ENCODE peak calls at places on chromosomes 12 and 14, in nine cellular contexts. One of them, this sample, is unnamed.

GRCh38 chr12:113120670-113121370 is 14.7 kb downstream of the RASAL1 start:
- DNase-seq in B cell: no peak
- DNase-seq in thoracic aorta: no peak
- DNase-seq in heart right ventricle: no peak
- DNase-seq in progenitor cell of endocrine pancreas: no peak
- DNase-seq in RWPE1: no peak
- DNase-seq in sigmoid colon: no peak
- DNase-seq in kidney epithelial cell: no peak
- DNase-seq in spleen: no peak
- DNase-seq in this sample: no peak

GRCh38 chr12:105676694-105677093 is 346.2 kb downstream of the C12orf75 start:
- DNase-seq in B cell: no peak
- DNase-seq in thoracic aorta: no peak
- DNase-seq in spleen: no peak
- DNase-seq in kidney epithelial cell: no peak
- DNase-seq in progenitor cell of endocrine pancreas: no peak
- DNase-seq in heart right ventricle: peak
- DNase-seq in sigmoid colon: no peak
- DNase-seq in RWPE1: no peak
- DNase-seq in this sample: no peak

GRCh38 chr14:96083667-96084320 is 44.6 kb downstream of the C14orf132 start:
- DNase-seq in kidney epithelial cell: no peak
- DNase-seq in heart right ventricle: no peak
- DNase-seq in spleen: peak
- DNase-seq in RWPE1: peak
- DNase-seq in progenitor cell of endocrine pancreas: no peak
- DNase-seq in thoracic aorta: no peak
- DNase-seq in sigmoid colon: peak
- DNase-seq in B cell: no peak
- DNase-seq in this sample: no peak

GRCh38 chr12:93857279-93857894 is 180.2 kb downstream of the CRADD start:
- DNase-seq in RWPE1: peak
- DNase-seq in kidney epithelial cell: no peak
- DNase-seq in sigmoid colon: no peak
- DNase-seq in thoracic aorta: no peak
- DNase-seq in spleen: no peak
- DNase-seq in progenitor cell of endocrine pancreas: no peak
- DNase-seq in B cell: no peak
- DNase-seq in heart right ventricle: no peak
- DNase-seq in this sample: no peak

GRCh38 chr14:45198551-45198950 is 54.5 kb downstream of the MIS18BP1 start:
- DNase-seq in progenitor cell of endocrine pancreas: no peak
- DNase-seq in thoracic aorta: no peak
- DNase-seq in kidney epithelial cell: no peak
- DNase-seq in spleen: no peak
- DNase-seq in heart right ventricle: no peak
- DNase-seq in B cell: no peak
- DNase-seq in sigmoid colon: no peak
- DNase-seq in RWPE1: peak
- DNase-seq in this sample: no peak

GRCh38 chr12:31796270-31796951 is 67.6 kb upstream of the AMN1 start:
- DNase-seq in sigmoid colon: no peak
- DNase-seq in thoracic aorta: no peak
- DNase-seq in RWPE1: no peak
- DNase-seq in spleen: no peak
- DNase-seq in progenitor cell of endocrine pancreas: no peak
- DNase-seq in B cell: no peak
- DNase-seq in heart right ventricle: no peak
- DNase-seq in kidney epithelial cell: no peak
- DNase-seq in this sample: no peak

GRCh38 chr14:88225721-88226120 is 97.3 kb downstream of the KCNK10 start:
- DNase-seq in RWPE1: no peak
- DNase-seq in spleen: no peak
- DNase-seq in progenitor cell of endocrine pancreas: no peak
- DNase-seq in kidney epithelial cell: no peak
- DNase-seq in thoracic aorta: no peak
- DNase-seq in heart right ventricle: no peak
- DNase-seq in sigmoid colon: no peak
- DNase-seq in B cell: no peak
- DNase-seq in this sample: no peak

GRCh38 chr14:21084988-21085853 is 13.2 kb downstream of the ZNF219 start:
- DNase-seq in sigmoid colon: peak
- DNase-seq in kidney epithelial cell: no peak
- DNase-seq in thoracic aorta: no peak
- DNase-seq in progenitor cell of endocrine pancreas: no peak
- DNase-seq in heart right ventricle: peak
- DNase-seq in RWPE1: no peak
- DNase-seq in B cell: no peak
- DNase-seq in spleen: peak
- DNase-seq in this sample: no peak

GRCh38 chr12:94704452-94704871 is 54.1 kb upstream of the TMCC3 start:
- DNase-seq in RWPE1: peak
- DNase-seq in sigmoid colon: no peak
- DNase-seq in B cell: no peak
- DNase-seq in spleen: no peak
- DNase-seq in progenitor cell of endocrine pancreas: no peak
- DNase-seq in kidney epithelial cell: peak
- DNase-seq in thoracic aorta: no peak
- DNase-seq in heart right ventricle: no peak
- DNase-seq in this sample: no peak

GRCh38 chr14:58749066-58749669 is 111.4 kb downstream of the DACT1 start:
- DNase-seq in kidney epithelial cell: peak
- DNase-seq in RWPE1: peak
- DNase-seq in heart right ventricle: no peak
- DNase-seq in spleen: no peak
- DNase-seq in B cell: no peak
- DNase-seq in progenitor cell of endocrine pancreas: no peak
- DNase-seq in thoracic aorta: no peak
- DNase-seq in sigmoid colon: no peak
- DNase-seq in this sample: no peak

GRCh38 chr14:22554706-22555572 is 34.1 kb downstream of the DAD1 start:
- DNase-seq in RWPE1: no peak
- DNase-seq in progenitor cell of endocrine pancreas: no peak
- DNase-seq in sigmoid colon: no peak
- DNase-seq in heart right ventricle: no peak
- DNase-seq in kidney epithelial cell: no peak
- DNase-seq in B cell: no peak
- DNase-seq in spleen: no peak
- DNase-seq in thoracic aorta: no peak
- DNase-seq in this sample: no peak

GRCh38 chr12:22046090-22046967 is at the start of gene CMAS:
- DNase-seq in sigmoid colon: peak
- DNase-seq in B cell: peak
- DNase-seq in RWPE1: peak
- DNase-seq in spleen: peak
- DNase-seq in kidney epithelial cell: peak
- DNase-seq in heart right ventricle: peak
- DNase-seq in thoracic aorta: peak
- DNase-seq in progenitor cell of endocrine pancreas: peak
- DNase-seq in this sample: peak

DNA sequence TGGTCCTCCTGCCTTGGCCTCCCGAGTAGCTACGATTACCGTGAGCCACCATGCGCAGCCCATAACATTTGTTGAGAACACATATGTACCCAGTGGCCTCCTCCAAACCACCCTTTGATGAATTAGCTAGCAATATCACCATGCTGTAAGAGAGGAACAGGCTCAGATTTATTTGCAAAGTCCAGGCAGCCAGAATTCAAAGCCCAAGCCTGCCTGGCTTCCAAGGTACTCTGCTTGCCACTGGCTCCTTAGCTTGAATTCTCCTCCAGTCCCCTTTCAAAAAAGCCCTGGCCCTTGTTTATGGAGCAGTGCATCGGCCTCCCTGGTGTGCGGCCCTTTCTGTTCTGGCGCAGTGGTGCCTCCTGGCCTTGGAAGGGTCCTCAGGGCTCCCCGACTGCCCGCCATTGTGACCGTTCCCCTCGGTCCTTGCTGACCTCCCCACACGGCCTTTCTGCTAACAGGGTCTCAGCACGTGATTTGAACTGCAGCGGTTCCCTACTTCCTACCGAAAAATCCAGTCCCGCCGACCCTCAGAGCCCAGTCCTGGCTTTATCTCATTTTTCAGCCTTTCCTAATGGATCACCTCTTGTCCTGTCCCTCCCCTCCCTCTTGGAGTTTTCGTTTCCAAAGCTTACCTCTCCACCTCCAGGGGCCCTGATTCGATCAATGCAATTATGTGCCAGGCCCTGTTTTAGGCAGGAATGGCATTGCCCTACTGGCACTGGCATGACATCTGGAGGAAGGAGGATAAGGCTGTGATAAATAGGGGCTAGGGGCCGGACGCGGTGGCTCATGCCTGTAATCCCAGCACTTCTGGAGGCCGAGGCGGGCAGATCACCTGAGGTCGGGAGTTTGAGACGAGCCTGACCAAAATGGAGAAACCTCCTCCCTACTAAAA is 22.0 kb downstream of the SLC25A29 start:
- DNase-seq in spleen: no peak
- DNase-seq in thoracic aorta: no peak
- DNase-seq in RWPE1: no peak
- DNase-seq in kidney epithelial cell: no peak
- DNase-seq in sigmoid colon: no peak
- DNase-seq in progenitor cell of endocrine pancreas: no peak
- DNase-seq in heart right ventricle: no peak
- DNase-seq in B cell: no peak
- DNase-seq in this sample: no peak
- TF ChIP-seq CTCF in spleen: no peak
- TF ChIP-seq CTCF in thoracic aorta: no peak
- TF ChIP-seq CTCF in RWPE1: no peak
- TF ChIP-seq CTCF in kidney epithelial cell: no peak
- TF ChIP-seq CTCF in sigmoid colon: no peak
- TF ChIP-seq CTCF in progenitor cell of endocrine pancreas: no peak
- TF ChIP-seq CTCF in heart right ventricle: no peak
- TF ChIP-seq CTCF in B cell: no peak
- TF ChIP-seq CTCF in this sample: no peak

GRCh38 chr14:105013150-105013787 is 7.6 kb downstream of the CDCA4 start:
- DNase-seq in thoracic aorta: no peak
- DNase-seq in B cell: no peak
- DNase-seq in kidney epithelial cell: no peak
- DNase-seq in spleen: peak
- DNase-seq in sigmoid colon: no peak
- DNase-seq in progenitor cell of endocrine pancreas: no peak
- DNase-seq in RWPE1: no peak
- DNase-seq in heart right ventricle: peak
- DNase-seq in this sample: no peak
- TF ChIP-seq CTCF in thoracic aorta: no peak
- TF ChIP-seq CTCF in B cell: no peak
- TF ChIP-seq CTCF in kidney epithelial cell: no peak
- TF ChIP-seq CTCF in spleen: no peak
- TF ChIP-seq CTCF in sigmoid colon: no peak
- TF ChIP-seq CTCF in progenitor cell of endocrine pancreas: no peak
- TF ChIP-seq CTCF in RWPE1: no peak
- TF ChIP-seq CTCF in heart right ventricle: no peak
- TF ChIP-seq CTCF in this sample: no peak

GRCh38 chr12:57210461-57210860 is 6.1 kb upstream of the NXPH4 start:
- DNase-seq in sigmoid colon: no peak
- DNase-seq in kidney epithelial cell: no peak
- DNase-seq in heart right ventricle: no peak
- DNase-seq in RWPE1: no peak
- DNase-seq in progenitor cell of endocrine pancreas: no peak
- DNase-seq in spleen: no peak
- DNase-seq in B cell: no peak
- DNase-seq in thoracic aorta: no peak
- DNase-seq in this sample: no peak

GRCh38 chr12:57212701-57213067 is 3.9 kb upstream of the NXPH4 start:
- DNase-seq in spleen: no peak
- DNase-seq in RWPE1: no peak
- DNase-seq in sigmoid colon: no peak
- DNase-seq in kidney epithelial cell: no peak
- DNase-seq in progenitor cell of endocrine pancreas: no peak
- DNase-seq in B cell: no peak
- DNase-seq in thoracic aorta: no peak
- DNase-seq in heart right ventricle: no peak
- DNase-seq in this sample: no peak

GRCh38 chr12:57210926-57211700 is 5.5 kb upstream of the NXPH4 start:
- DNase-seq in spleen: no peak
- DNase-seq in sigmoid colon: no peak
- DNase-seq in RWPE1: no peak
- DNase-seq in B cell: no peak
- DNase-seq in thoracic aorta: no peak
- DNase-seq in progenitor cell of endocrine pancreas: no peak
- DNase-seq in heart right ventricle: no peak
- DNase-seq in kidney epithelial cell: no peak
- DNase-seq in this sample: no peak

GRCh38 chr12:57213068-57213715 is 3.4 kb upstream of the NXPH4 start:
- DNase-seq in heart right ventricle: peak
- DNase-seq in thoracic aorta: peak
- DNase-seq in RWPE1: peak
- DNase-seq in B cell: peak
- DNase-seq in spleen: peak
- DNase-seq in kidney epithelial cell: peak
- DNase-seq in progenitor cell of endocrine pancreas: peak
- DNase-seq in sigmoid colon: peak
- DNase-seq in this sample: peak

DNA sequence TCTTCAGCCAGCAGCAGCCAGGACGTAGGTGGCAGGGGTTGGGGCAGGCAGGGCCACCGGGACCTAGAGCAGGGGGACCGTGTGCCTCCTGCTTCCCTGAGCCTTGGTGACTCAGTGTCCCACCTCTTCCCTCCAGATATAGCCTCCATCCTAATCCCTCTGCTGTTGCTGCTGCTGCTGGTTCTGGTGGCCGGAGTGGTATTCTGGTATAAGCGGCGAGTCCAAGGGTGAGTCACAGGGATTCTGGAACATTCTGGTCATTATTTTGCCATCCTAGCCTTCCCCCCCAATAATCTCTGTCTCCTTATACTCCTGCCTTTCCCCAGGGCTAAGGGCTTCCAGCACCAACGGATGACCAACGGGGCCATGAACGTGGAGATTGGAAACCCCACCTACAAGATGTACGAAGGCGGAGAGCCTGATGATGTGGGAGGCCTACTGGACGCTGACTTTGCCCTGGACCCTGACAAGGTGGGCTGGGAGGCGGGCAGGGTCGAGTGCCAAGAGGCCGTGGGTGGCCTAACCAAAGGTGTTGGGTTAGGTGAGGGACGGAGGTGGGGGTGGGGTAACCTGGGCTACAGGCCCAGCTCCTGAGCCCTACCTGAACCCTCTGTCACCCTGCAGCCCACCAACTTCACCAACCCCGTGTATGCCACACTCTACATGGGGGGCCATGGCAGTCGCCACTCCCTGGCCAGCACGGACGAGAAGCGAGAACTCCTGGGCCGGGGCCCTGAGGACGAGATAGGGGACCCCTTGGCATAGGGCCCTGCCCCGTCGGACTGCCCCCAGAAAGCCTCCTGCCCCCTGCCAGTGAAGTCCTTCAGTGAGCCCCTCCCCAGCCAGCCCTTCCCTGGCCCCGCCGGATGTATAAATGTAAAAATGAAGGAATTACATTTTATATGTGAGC is 4.5 kb upstream of the NXPH4 start:
- DNase-seq in kidney epithelial cell: no peak
- DNase-seq in thoracic aorta: no peak
- DNase-seq in spleen: no peak
- DNase-seq in sigmoid colon: no peak
- DNase-seq in heart right ventricle: no peak
- DNase-seq in progenitor cell of endocrine pancreas: no peak
- DNase-seq in B cell: no peak
- DNase-seq in RWPE1: no peak
- DNase-seq in this sample: no peak
- TF ChIP-seq CTCF in kidney epithelial cell: no peak
- TF ChIP-seq CTCF in thoracic aorta: no peak
- TF ChIP-seq CTCF in spleen: no peak
- TF ChIP-seq CTCF in sigmoid colon: no peak
- TF ChIP-seq CTCF in heart right ventricle: no peak
- TF ChIP-seq CTCF in progenitor cell of endocrine pancreas: no peak
- TF ChIP-seq CTCF in B cell: no peak
- TF ChIP-seq CTCF in RWPE1: no peak
- TF ChIP-seq CTCF in this sample: no peak

GRCh38 chr12:86290615-86291014 is 34.4 kb upstream of the MGAT4C start:
- DNase-seq in B cell: no peak
- DNase-seq in progenitor cell of endocrine pancreas: no peak
- DNase-seq in kidney epithelial cell: no peak
- DNase-seq in spleen: no peak
- DNase-seq in thoracic aorta: no peak
- DNase-seq in heart right ventricle: no peak
- DNase-seq in RWPE1: no peak
- DNase-seq in sigmoid colon: no peak
- DNase-seq in this sample: no peak
- TF ChIP-seq CTCF in B cell: no peak
- TF ChIP-seq CTCF in progenitor cell of endocrine pancreas: no peak
- TF ChIP-seq CTCF in kidney epithelial cell: no peak
- TF ChIP-seq CTCF in spleen: no peak
- TF ChIP-seq CTCF in thoracic aorta: no peak
- TF ChIP-seq CTCF in heart right ventricle: no peak
- TF ChIP-seq CTCF in RWPE1: no peak
- TF ChIP-seq CTCF in sigmoid colon: no peak
- TF ChIP-seq CTCF in this sample: no peak

This sample was measured in mesothelial cell of epicardium.